ENCODE peak calls at places on chromosomes 12 and 14, in seven cellular contexts. F is nephron progenitor cell; Y is kidney tubule cell; E is adipocyte; Z is T-helper 9 cell; G is activated CD4-positive, alpha-beta T cell treated with anti-CD3 and anti-CD28 coated beads, Interleukin-2, amount 10 ng/mL, durations not matched to agents 7 days and 5 days; O is uterus. I is an unnamed sample.

GRCh38 chr12:9971158-9971557 is at the start of gene CLEC12A:
- DNase-seq in F (no peak), G (no peak), Y (no peak), O (no peak), Z (no peak), E (no peak), I (no peak)

GRCh38 chr12:86230516-86231146 is 25.6 kb downstream of the MGAT4C start:
- DNase-seq in Z (no peak), G (no peak), F (no peak), E (peak), O (no peak), Y (peak), I (no peak)

GRCh38 chr12:108967869-108968540 is 52.9 kb downstream of the SVOP start:
- DNase-seq in Z (no peak), O (no peak), F (no peak), E (no peak), G (no peak), Y (peak), I (no peak)

GRCh38 chr12:1660304-1661187 is 30.3 kb upstream of the ADIPOR2 start:
- DNase-seq in O (peak), F (no peak), Z (peak), Y (peak), E (peak), G (peak), I (peak)

GRCh38 chr14:21039585-21040369 is 2.4 kb upstream of the RNASE7 start:
- DNase-seq in E (peak), Z (no peak), O (peak), Y (peak), G (peak), F (peak), I (peak)

GRCh38 chr14:50045039-50045711 is 71.2 kb downstream of the VCPKMT start:
- DNase-seq in E (peak), Y (peak), G (peak), Z (peak), O (peak), F (no peak), I (peak)

GRCh38 chr14:68495101-68495637 is 297.7 kb downstream of the ZFP36L1 start:
- DNase-seq in Y (peak), G (no peak), Z (no peak), O (peak), F (no peak), E (no peak), I (peak)

GRCh38 chr14:21924479-21924878 is 250.9 kb upstream of the OR4E1 start:
- DNase-seq in E (no peak), Y (no peak), Z (peak), O (no peak), G (peak), F (no peak), I (no peak)

GRCh38 chr12:7021956-7022355 is 3.7 kb upstream of the LPCAT3 start:
- DNase-seq in Z (no peak), G (no peak), F (no peak), O (no peak), E (no peak), Y (no peak), I (no peak)

GRCh38 chr12:56634837-56635538 is 4.9 kb upstream of the BAZ2A start:
- DNase-seq in E (peak), Y (peak), Z (peak), G (peak), F (peak), O (peak), I (peak)

GRCh38 chr14:26526132-26526531 is 71.7 kb downstream of the NOVA1 start:
- DNase-seq in Y (peak), O (no peak), E (peak), G (no peak), Z (no peak), F (no peak), I (no peak)

GRCh38 chr12:84572186-84572585 is 340.4 kb downstream of the SLC6A15 start:
- DNase-seq in O (no peak), G (no peak), E (no peak), Y (peak), F (no peak), Z (no peak), I (no peak)

GRCh38 chr12:14619731-14620501 is 52.2 kb upstream of the PLBD1 start:
- DNase-seq in F (no peak), G (no peak), Z (no peak), O (no peak), Y (peak), E (no peak), I (no peak)

GRCh38 chr12:102596016-102596415 is 115.7 kb upstream of the IGF1 start:
- DNase-seq in Z (no peak), O (no peak), Y (no peak), F (no peak), G (no peak), E (no peak), I (no peak)

GRCh38 chr12:85527192-85527591 is 247.2 kb downstream of the ALX1 start:
- DNase-seq in O (no peak), Z (no peak), F (no peak), G (no peak), Y (no peak), E (no peak), I (no peak)

GRCh38 chr14:100078997-100079561 is 13.9 kb downstream of the EVL start:
- DNase-seq in Y (no peak), Z (peak), F (no peak), G (peak), O (no peak), E (peak), I (no peak)

GRCh38 chr14:105453847-105454246 is 20.8 kb upstream of the CRIP2 start:
- DNase-seq in O (no peak), F (no peak), E (no peak), Z (no peak), Y (no peak), G (no peak), I (no peak)

GRCh38 chr14:90815567-90815816 is 738 bp downstream of the TTC7B start:
- DNase-seq in O (no peak), F (no peak), G (no peak), E (no peak), Y (no peak), Z (no peak), I (no peak)

GRCh38 chr14:90499908-90500664 is 103.3 kb downstream of the CALM1 start:
- DNase-seq in F (no peak), Z (no peak), Y (no peak), E (no peak), O (no peak), G (no peak), I (no peak)

GRCh38 chr14:72743626-72744025 is 150.3 kb downstream of the DPF3 start:
- DNase-seq in Z (no peak), O (no peak), Y (no peak), F (no peak), E (peak), G (no peak), I (no peak)

GRCh38 chr12:108175310-108175709 is 46.2 kb downstream of the WSCD2 start:
- DNase-seq in E (peak), F (no peak), Z (no peak), O (no peak), G (no peak), Y (no peak), I (no peak)

GRCh38 chr14:59215353-59215752 is 26.9 kb downstream of the DAAM1 start:
- DNase-seq in Z (no peak), G (no peak), Y (no peak), E (no peak), O (peak), F (no peak), I (no peak)

GRCh38 chr12:77685112-77685511 is 145.6 kb upstream of the NAV3 start:
- DNase-seq in Y (peak), E (peak), Z (no peak), O (peak), G (peak), F (peak), I (peak)

GRCh38 chr14:57346741-57347140 is 43.6 kb upstream of the NAA30 start:
- DNase-seq in E (no peak), Z (no peak), F (no peak), G (no peak), Y (no peak), O (no peak), I (no peak)

GRCh38 chr14:50542941-50543418 is 10.6 kb upstream of the MAP4K5 start:
- DNase-seq in Z (peak), O (peak), F (peak), Y (peak), E (peak), G (peak), I (peak)

GRCh38 chr12:76786986-76787385 is 23.1 kb downstream of the ZDHHC17 start:
- DNase-seq in E (no peak), O (no peak), Y (no peak), G (no peak), F (no peak), Z (no peak), I (no peak)

GRCh38 chr12:15584366-15585041 is 204.7 kb downstream of the EPS8 start:
- DNase-seq in Z (no peak), F (no peak), E (peak), G (peak), Y (peak), O (peak), I (peak)

GRCh38 chr12:32548691-32549412 is 130.2 kb upstream of the DNM1L start:
- DNase-seq in O (peak), E (peak), Y (no peak), Z (no peak), G (no peak), F (no peak), I (peak)

GRCh38 chr12:58917699-58918334 is 2.5 kb downstream of the LRIG3 start:
- DNase-seq in O (no peak), G (no peak), E (peak), Z (no peak), Y (peak), F (no peak), I (no peak)

GRCh38 chr14:44372807-44373497 is 134.1 kb downstream of the FSCB start:
- DNase-seq in E (no peak), G (no peak), F (no peak), Z (no peak), Y (no peak), O (no peak), I (no peak)

I was measured in adrenal gland.